ENCODE peak calls at places on chromosomes 6 and 20, in six cellular contexts. R is brain microvascular endothelial cell, I is endothelial cell, W is GM12864, B is neural crest cell, S is body of pancreas. G is an unnamed sample.

GRCh38 chr6:28944412-28945006 is 20.7 kb upstream of the TRIM27 start:
- DNase-seq in R (peak; percentile 77), I (peak; percentile 66), S (peak; percentile 66), B (peak; percentile 69), W (peak; percentile 55), G (peak; percentile 51)

GRCh38 chr6:142953373-142954273 is 8.6 kb upstream of the HIVEP2 start:
- DNase-seq in R (no peak), S (no peak), W (no peak), I (no peak), B (no peak), G (no peak)

GRCh38 chr20:35901678-35902544 is 52.4 kb downstream of the SCAND1 start:
- DNase-seq in W (no peak), B (no peak), I (no peak), R (peak; percentile 91), S (no peak), G (no peak)

GRCh38 chr6:111624391-111625098 is 18.9 kb upstream of the TRAF3IP2 start:
- DNase-seq in W (no peak), S (no peak), R (no peak), B (no peak), I (no peak), G (no peak)

GRCh38 chr6:70059047-70059719 is 192.8 kb downstream of the COL19A1 start:
- DNase-seq in W (no peak), S (no peak), B (no peak), I (no peak), R (no peak), G (no peak)

GRCh38 chr6:29861521-29862255 is 34.1 kb downstream of the HLA-G start:
- DNase-seq in S (no peak), B (no peak), W (no peak), R (no peak), I (no peak), G (no peak)

GRCh38 chr6:1917628-1918371 is 308.1 kb downstream of the FOXC1 start:
- DNase-seq in W (no peak), B (no peak), R (peak; percentile 78), S (peak; percentile 41), I (no peak), G (no peak)

GRCh38 chr20:18754030-18754659 is 59.4 kb upstream of the SCP2D1 start:
- DNase-seq in R (no peak), I (no peak), S (no peak), B (no peak), W (peak; percentile 31), G (peak; percentile 66)

GRCh38 chr20:47258745-47259695 is 97.5 kb downstream of the ZMYND8 start:
- DNase-seq in W (peak; percentile 66), R (peak; percentile 66), S (no peak), B (no peak), I (no peak), G (peak; percentile 68)

GRCh38 chr20:17705916-17706315 is 6.2 kb downstream of the BANF2 start:
- DNase-seq in B (no peak), W (no peak), R (no peak), I (no peak), S (no peak), G (no peak)

GRCh38 chr20:41138527-41139226 is 1.3 kb downstream of the PLCG1 start:
- DNase-seq in R (no peak), W (no peak), S (no peak), B (no peak), I (no peak), G (peak; percentile 46)

GRCh38 chr6:83198486-83199172 is 5.5 kb downstream of the RWDD2A start:
- DNase-seq in B (no peak), R (peak; percentile 42), S (no peak), W (no peak), I (no peak), G (no peak)

GRCh38 chr6:106924699-106925523 is 49.6 kb downstream of the CD24 start:
- DNase-seq in B (no peak), R (no peak), S (peak; percentile 91), I (no peak), W (no peak), G (no peak)

GRCh38 chr6:36351152-36351571 is 14.5 kb upstream of the BNIP5 start:
- DNase-seq in I (no peak), S (no peak), B (no peak), R (peak; percentile 80), W (no peak), G (no peak)

GRCh38 chr20:4844766-4845465 is 123.2 kb downstream of the PRND start:
- DNase-seq in B (no peak), I (no peak), W (no peak), S (no peak), R (no peak), G (peak; percentile 67)

GRCh38 chr6:95648636-95649035 is 71.3 kb downstream of the MANEA start:
- DNase-seq in W (no peak), I (peak; percentile 33), S (no peak), B (no peak), R (no peak), G (no peak)

GRCh38 chr6:20608371-20608770 is 74.1 kb downstream of the CDKAL1 start:
- DNase-seq in B (no peak), R (no peak), I (no peak), W (no peak), S (no peak), G (no peak)

GRCh38 chr6:119158057-119158848 is 79.8 kb upstream of the FAM184A start:
- DNase-seq in I (no peak), S (no peak), R (no peak), B (no peak), W (no peak), G (no peak)

GRCh38 chr6:29797120-29797519 is 30.5 kb upstream of the HLA-G start:
- DNase-seq in S (no peak), B (no peak), R (peak; percentile 7), I (no peak), W (no peak), G (no peak)

GRCh38 chr6:166559211-166559610 is 27.3 kb downstream of the RAMACL start:
- DNase-seq in R (no peak), I (no peak), S (no peak), W (no peak), B (no peak), G (no peak)

GRCh38 chr20:32586291-32586690 is 1.2 kb upstream of the NOL4L start:
- DNase-seq in R (no peak), B (no peak), W (no peak), I (no peak), S (no peak), G (no peak)

GRCh38 chr6:128124713-128125112 is 223.9 kb upstream of the THEMIS start:
- DNase-seq in S (no peak), W (no peak), I (no peak), B (no peak), R (peak; percentile 57), G (no peak)

GRCh38 chr6:46421939-46422338 is 69.3 kb downstream of the RCAN2 start:
- DNase-seq in W (no peak), S (no peak), I (no peak), B (no peak), R (no peak), G (no peak)

GRCh38 chr20:52747736-52748135 is 224.4 kb upstream of the TSHZ2 start:
- DNase-seq in R (no peak), I (peak; percentile 23), S (no peak), B (no peak), W (no peak), G (no peak)
- TF ChIP-seq CTCF in R (no peak), I (no peak), S (peak; percentile 31), B (peak; percentile 51), W (peak; percentile 31), G (no peak)

GRCh38 chr6:68968301-68968649 is 333.2 kb downstream of the ADGRB3 start:
- DNase-seq in B (no peak), S (no peak), W (no peak), I (no peak), R (no peak), G (no peak)
- TF ChIP-seq CTCF in B (no peak), S (no peak), W (no peak), I (peak; percentile 45), R (no peak), G (no peak)

GRCh38 chr6:43771210-43771857 is 1.3 kb downstream of the VEGFA start:
- DNase-seq in R (peak; percentile 43), I (peak; percentile 52), B (peak; percentile 43), S (peak; percentile 77), W (no peak), G (peak; percentile 81)

GRCh38 chr6:43771858-43772570 is 2.0 kb downstream of the VEGFA start:
- DNase-seq in W (no peak), S (peak; percentile 85), R (peak; percentile 29), B (peak; percentile 45), I (peak; percentile 49), G (peak; percentile 83)

GRCh38 chr6:43773050-43773956 is 3.3 kb downstream of the VEGFA start:
- DNase-seq in S (peak; percentile 73), B (no peak), W (no peak), R (no peak), I (peak; percentile 27), G (peak; percentile 79)

GRCh38 chr6:43773981-43774775 is 4.2 kb downstream of the VEGFA start:
- DNase-seq in B (no peak), I (no peak), S (no peak), W (no peak), R (no peak), G (no peak)

GRCh38 chr6:43772571-43773049 is 2.6 kb downstream of the VEGFA start:
- DNase-seq in S (peak; percentile 42), W (no peak), I (no peak), B (peak; percentile 39), R (no peak), G (no peak)
- TF ChIP-seq CTCF in S (no peak), W (no peak), I (no peak), B (no peak), R (no peak), G (no peak)

GRCh38 chr20:24840121-24840713 is 108.9 kb upstream of the CST7 start:
- DNase-seq in W (no peak), R (no peak), B (no peak), S (no peak), I (no peak), G (no peak)

GRCh38 chr20:24838551-24839530 is 110.2 kb upstream of the CST7 start:
- DNase-seq in W (peak; percentile 49), R (no peak), S (no peak), B (no peak), I (no peak), G (no peak)

GRCh38 chr20:24842591-24843442 is 106.3 kb upstream of the CST7 start:
- DNase-seq in I (no peak), B (no peak), S (no peak), W (peak; percentile 95), R (no peak), G (peak; percentile 58)

GRCh38 chr20:24837721-24838456 is 111.2 kb upstream of the CST7 start:
- DNase-seq in B (no peak), I (no peak), W (no peak), R (peak; percentile 11), S (no peak), G (no peak)

DNA sequence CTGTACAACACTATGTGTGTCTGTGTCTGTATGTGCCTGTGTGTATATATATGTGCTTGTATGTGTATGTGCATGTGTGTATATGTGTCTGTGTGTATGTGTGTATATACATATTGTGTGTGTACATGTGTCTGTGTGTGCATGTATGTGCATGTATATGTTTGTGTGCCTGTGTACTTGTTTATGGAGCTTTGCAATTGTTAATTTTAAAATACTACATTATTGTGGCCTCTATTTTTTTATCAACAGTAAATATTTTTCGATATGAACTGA is 105.7 kb upstream of the CST7 start:
- DNase-seq in R (no peak), I (no peak), B (no peak), S (no peak), W (no peak), G (no peak)
- TF ChIP-seq CTCF in R (no peak), I (no peak), B (no peak), S (no peak), W (no peak), G (no peak)